ENCODE peak calls at places on chromosomes 3 and 15, in six cellular contexts. U is lung microvascular endothelial cell; Y is kidney epithelial cell; I is adrenal gland; A is CD14-positive monocyte; F is stimulated activated CD4-positive, alpha-beta T cell treated with anti-CD3 and anti-CD28 coated beads, Interleukin-1b, Interleukin-23, amount 100 ng/mL, for 1 hour. N is an unnamed sample.

GRCh38 chr15:61856295-61856694 is 204.0 kb downstream of the VPS13C start:
- DNase-seq in I (no peak), U (no peak), F (no peak), A (no peak), Y (no peak), N (no peak)

GRCh38 chr3:69929019-69929418 is 70.5 kb upstream of the SAMMSON start:
- DNase-seq in A (no peak), F (no peak), I (no peak), Y (no peak), U (no peak), N (no peak)

GRCh38 chr3:185988080-185988815 is 50.4 kb upstream of the TRA2B start:
- DNase-seq in Y (no peak), U (no peak), F (no peak), I (no peak), A (no peak), N (no peak)

GRCh38 chr3:5022966-5023776 is 43.9 kb downstream of the BHLHE40 start:
- DNase-seq in Y (peak; percentile 99), F (no peak), A (no peak), U (peak; percentile 61), I (no peak), N (no peak)

GRCh38 chr3:14796403-14797077 is 22.2 kb upstream of the FGD5 start:
- DNase-seq in Y (no peak), I (no peak), U (no peak), A (no peak), F (no peak), N (no peak)

GRCh38 chr15:82132742-82133141 is 86.9 kb upstream of the MEX3B start:
- DNase-seq in I (no peak), F (no peak), U (no peak), A (no peak), Y (peak; percentile 75), N (no peak)

GRCh38 chr3:156978471-156978961 is 152.4 kb downstream of the LEKR1 start:
- DNase-seq in U (no peak), F (no peak), Y (no peak), I (no peak), A (no peak), N (no peak)

GRCh38 chr3:127443581-127444375 is 146.8 kb downstream of the TPRA1 start:
- DNase-seq in A (peak; percentile 44), I (no peak), U (no peak), Y (no peak), F (no peak), N (no peak)

GRCh38 chr3:43870110-43870509 is 179.4 kb downstream of the ABHD5 start:
- DNase-seq in U (peak; percentile 50), A (no peak), F (no peak), I (no peak), Y (peak; percentile 67), N (no peak)

GRCh38 chr3:14209596-14210280 is 31.1 kb downstream of the LSM3 start:
- DNase-seq in Y (no peak), A (no peak), F (no peak), I (no peak), U (no peak), N (no peak)

GRCh38 chr3:45688194-45688881 is 858 bp upstream of the SACM1L start:
- DNase-seq in A (no peak), F (no peak), U (peak; percentile 52), I (peak; percentile 70), Y (no peak), N (no peak)

GRCh38 chr15:62068071-62068786 is 1.5 kb downstream of the C2CD4A start:
- DNase-seq in I (peak; percentile 64), F (no peak), U (peak; percentile 70), A (peak; percentile 60), Y (no peak), N (no peak)

GRCh38 chr15:68053001-68053400 is 1.1 kb upstream of the PIAS1 start:
- DNase-seq in F (no peak), I (no peak), A (no peak), Y (no peak), U (no peak), N (no peak)

GRCh38 chr3:4492240-4493007 is 724 bp upstream of the ITPR1 start:
- DNase-seq in I (peak; percentile 83), Y (no peak), U (peak; percentile 42), A (peak; percentile 67), F (no peak), N (no peak)

GRCh38 chr15:99976811-99977271 is 243.6 kb upstream of the LYSMD4 start:
- DNase-seq in U (no peak), A (no peak), F (no peak), Y (no peak), I (no peak), N (no peak)

GRCh38 chr15:82543155-82543554 is 2.9 kb upstream of the RPS17 start:
- DNase-seq in U (no peak), F (no peak), I (no peak), A (no peak), Y (no peak), N (peak; percentile 36)

GRCh38 chr15:75531041-75531450 is 48.1 kb downstream of the PTPN9 start:
- DNase-seq in A (no peak), I (peak; percentile 90), F (no peak), U (no peak), Y (no peak), N (no peak)

GRCh38 chr3:123409443-123410148 is 39.3 kb downstream of the ADCY5 start:
- DNase-seq in Y (peak; percentile 65), U (no peak), I (no peak), A (no peak), F (no peak), N (no peak)

GRCh38 chr15:37122703-37123102 is 22.4 kb upstream of the MEIS2 start:
- DNase-seq in A (no peak), F (no peak), Y (no peak), I (no peak), U (no peak), N (no peak)

GRCh38 chr15:68609618-68610017 is 30.8 kb downstream of the CORO2B start:
- DNase-seq in F (no peak), U (no peak), I (peak; percentile 79), A (no peak), Y (no peak), N (no peak)

GRCh38 chr3:129323651-129324294 is 45.1 kb downstream of the HMCES start:
- DNase-seq in F (no peak), U (peak; percentile 29), I (no peak), Y (no peak), A (no peak), N (no peak)

GRCh38 chr15:98360031-98360430 is 288.3 kb upstream of the IGF1R start:
- DNase-seq in I (no peak), A (no peak), Y (no peak), F (no peak), U (no peak), N (no peak)

GRCh38 chr3:50455133-50455532 is 48.3 kb downstream of the CACNA2D2 start:
- DNase-seq in Y (no peak), I (no peak), A (no peak), U (no peak), F (no peak), N (no peak)

GRCh38 chr3:103055021-103055420 is 620.2 kb downstream of the ZPLD1 start:
- DNase-seq in A (no peak), Y (no peak), I (no peak), F (no peak), U (no peak), N (no peak)

GRCh38 chr15:58190419-58190818 is 52.2 kb downstream of the AQP9 start:
- DNase-seq in I (no peak), A (no peak), Y (no peak), F (no peak), U (no peak), N (no peak)

GRCh38 chr3:160395297-160395696 is 3.7 kb downstream of the IFT80 start:
- DNase-seq in A (no peak), Y (no peak), U (peak; percentile 72), F (no peak), I (no peak), N (no peak)

GRCh38 chr15:58221591-58222241 is 83.5 kb downstream of the AQP9 start:
- DNase-seq in I (peak; percentile 72), U (peak; percentile 67), A (peak; percentile 57), F (no peak), Y (no peak), N (no peak)

GRCh38 chr3:49470714-49471420 is 800 bp downstream of the DAG1 start:
- DNase-seq in U (peak; percentile 6), I (no peak), Y (no peak), F (no peak), A (no peak), N (no peak)

GRCh38 chr3:194112120-194113106 is 23.5 kb upstream of the HES1 start:
- DNase-seq in A (no peak), F (no peak), I (no peak), U (peak; percentile 42), Y (peak; percentile 100), N (no peak)

GRCh38 chr3:134312072-134312872 is 61.6 kb upstream of the RYK start:
- DNase-seq in I (no peak), U (peak; percentile 31), A (no peak), Y (no peak), F (no peak), N (no peak)

GRCh38 chr3:39178553-39178952 is 13.8 kb downstream of the XIRP1 start:
- DNase-seq in U (no peak), I (no peak), Y (no peak), F (no peak), A (no peak), N (no peak)

GRCh38 chr3:128334086-128334650 is 132.5 kb downstream of the DNAJB8 start:
- DNase-seq in A (no peak), Y (no peak), I (no peak), U (no peak), F (no peak), N (no peak)

GRCh38 chr3:196232154-196232881 is 16.0 kb downstream of the SLC51A start:
- DNase-seq in F (no peak), U (no peak), Y (no peak), A (no peak), I (no peak), N (no peak)

GRCh38 chr3:141540531-141540930 is 53.7 kb downstream of the RASA2 start:
- DNase-seq in Y (no peak), F (no peak), U (no peak), I (no peak), A (no peak), N (no peak)

GRCh38 chr15:56325186-56325585 is 40.0 kb upstream of the TEX9 start:
- DNase-seq in U (no peak), A (no peak), F (no peak), I (no peak), Y (no peak), N (no peak)

GRCh38 chr3:101695779-101696372 is 9.4 kb upstream of the RPL24 start:
- DNase-seq in F (no peak), I (no peak), Y (no peak), U (peak; percentile 74), A (no peak), N (no peak)

GRCh38 chr3:3800685-3801509 is 1.7 kb downstream of the LRRN1 start:
- DNase-seq in F (no peak), U (no peak), A (no peak), Y (no peak), I (no peak), N (no peak)

GRCh38 chr3:110623571-110623970 is 448.0 kb upstream of the NECTIN3 start:
- DNase-seq in Y (no peak), U (no peak), F (no peak), I (no peak), A (no peak), N (no peak)